ENCODE peak calls at places on chromosomes 1 and 21, in ten cellular contexts. G is memory B cell; N is dorsolateral prefrontal cortex; S is epithelial cell of prostate; Z is left cardiac atrium; M is CD8-positive, alpha-beta memory T cell; X is stimulated activated CD8-positive, alpha-beta memory T cell treated with anti-CD3 and anti-CD28 coated beads, Interleukin-15, amount 100 ng/mL, for 24 hours; E is GM10248; K is fibroblast of the conjunctiva; P is hippocampal formation. C is an unnamed sample.
A peak's percentile ranks its signal among the peaks of the same experiment; 100 is the strongest.

GRCh38 chr1:168288311-168289052 is 7.8 kb downstream of the TBX19 start:
- DNase-seq in G (no peak), N (no peak), S (no peak), Z (no peak), M (no peak), X (no peak), E (no peak), K (no peak), P (no peak), C (no peak)

GRCh38 chr21:33587792-33588484 is 546 bp downstream of the DONSON start:
- DNase-seq in G (no peak), N (no peak), S (no peak), Z (peak; percentile 60), M (no peak), X (no peak), E (peak; percentile 48), K (no peak), P (peak; percentile 41), C (no peak)

GRCh38 chr21:43905726-43906455 is 40.9 kb downstream of the AGPAT3 start:
- DNase-seq in G (no peak), N (no peak), S (no peak), Z (no peak), M (no peak), X (no peak), E (no peak), K (no peak), P (no peak), C (no peak)

GRCh38 chr1:212456166-212456528 is 23.4 kb downstream of the NENF start:
- DNase-seq in G (no peak), N (no peak), S (no peak), Z (no peak), M (no peak), X (no peak), E (no peak), K (no peak), P (no peak), C (no peak)

GRCh38 chr1:19892628-19893168 is 10.5 kb downstream of the OTUD3 start:
- DNase-seq in G (no peak), N (no peak), S (no peak), Z (no peak), M (no peak), X (no peak), E (no peak), K (no peak), P (no peak), C (no peak)

GRCh38 chr1:44819594-44820327 is 11.4 kb downstream of the BTBD19 start:
- DNase-seq in G (peak; percentile 91), N (peak; percentile 64), S (peak; percentile 88), Z (peak; percentile 81), M (peak; percentile 89), X (peak; percentile 57), E (peak; percentile 91), K (peak; percentile 90), P (peak; percentile 59), C (peak; percentile 96)

GRCh38 chr1:44760876-44761275 is 14.5 kb upstream of the RPS8 start:
- DNase-seq in G (no peak), N (no peak), S (no peak), Z (no peak), M (no peak), X (no peak), E (no peak), K (no peak), P (no peak), C (no peak)

GRCh38 chr1:116826818-116827606 is 72.8 kb downstream of the CD2 start:
- DNase-seq in G (no peak), N (no peak), S (no peak), Z (no peak), M (no peak), X (no peak), E (peak; percentile 80), K (no peak), P (no peak), C (peak; percentile 10)

GRCh38 chr1:212649020-212649419 is 40.5 kb downstream of the ATF3 start:
- DNase-seq in G (no peak), N (no peak), S (no peak), Z (no peak), M (no peak), X (no peak), E (no peak), K (no peak), P (no peak), C (no peak)

GRCh38 chr1:29235955-29236742 is at the start of gene PTPRU:
- DNase-seq in G (peak; percentile 97), N (peak; percentile 64), S (no peak), Z (peak; percentile 87), M (peak; percentile 77), X (peak; percentile 83), E (peak; percentile 93), K (peak; percentile 33), P (peak; percentile 65), C (peak; percentile 23)

GRCh38 chr1:180057883-180058396 is 96.7 kb upstream of the QSOX1 start:
- DNase-seq in G (no peak), N (no peak), S (no peak), Z (no peak), M (no peak), X (no peak), E (no peak), K (peak; percentile 3), P (no peak), C (no peak)

GRCh38 chr1:156148236-156148635 is 5.1 kb upstream of the SEMA4A start:
- DNase-seq in G (no peak), N (no peak), S (no peak), Z (no peak), M (no peak), X (no peak), E (no peak), K (no peak), P (no peak), C (no peak)

GRCh38 chr1:183310753-183311465 is 107.3 kb downstream of the NMNAT2 start:
- DNase-seq in G (no peak), N (no peak), S (no peak), Z (no peak), M (no peak), X (no peak), E (no peak), K (no peak), P (no peak), C (no peak)

GRCh38 chr1:10838541-10838940 is 42.1 kb upstream of the CASZ1 start:
- DNase-seq in G (no peak), N (no peak), S (no peak), Z (no peak), M (no peak), X (no peak), E (no peak), K (no peak), P (no peak), C (no peak)

GRCh38 chr1:183567584-183567983 is 22.7 kb downstream of the NCF2 start:
- DNase-seq in G (peak; percentile 25), N (no peak), S (peak; percentile 48), Z (peak; percentile 43), M (no peak), X (no peak), E (peak; percentile 44), K (no peak), P (peak; percentile 9), C (peak; percentile 7)

GRCh38 chr1:31624354-31625179 is 7.1 kb downstream of the HCRTR1 start:
- DNase-seq in G (no peak), N (no peak), S (no peak), Z (no peak), M (no peak), X (no peak), E (no peak), K (no peak), P (no peak), C (no peak)